ENCODE peak calls at places on chromosomes 11 and 22, in four cellular contexts. D, F, Q and U are unnamed samples.

GRCh38 chr11:134684576-134684975 is 272.5 kb upstream of the B3GAT1 start:
- DNase-seq in D (no peak), F (no peak), Q (no peak), U (no peak)

GRCh38 chr22:31346255-31346732 is at the start of gene PATZ1:
- DNase-seq in D (no peak), F (peak), Q (peak), U (peak)

GRCh38 chr11:35235944-35236666 is 97.1 kb downstream of the CD44 start:
- DNase-seq in D (no peak), F (peak), Q (peak), U (no peak)

GRCh38 chr22:33056108-33056507 is 2.1 kb downstream of the SYN3 start:
- DNase-seq in D (no peak), F (no peak), Q (no peak), U (no peak)

GRCh38 chr11:7484645-7485044 is 661 bp upstream of the OLFML1 start:
- DNase-seq in D (no peak), F (no peak), Q (no peak), U (peak)

GRCh38 chr11:127789887-127790286 is 789.3 kb upstream of the KIRREL3 start:
- DNase-seq in D (peak), F (peak), Q (peak), U (no peak)

GRCh38 chr11:1771700-1772099 is 8.0 kb upstream of the CTSD start:
- DNase-seq in D (no peak), F (no peak), Q (peak), U (peak)

GRCh38 chr11:34938621-34939020 is 22.2 kb downstream of the PDHX start:
- DNase-seq in D (no peak), F (no peak), Q (no peak), U (no peak)

GRCh38 chr11:29166306-29166705 is 850.5 kb downstream of the KCNA4 start:
- DNase-seq in D (no peak), F (no peak), Q (no peak), U (no peak)

GRCh38 chr11:80822248-80822647 is 1381.4 kb upstream of the TENM4 start:
- DNase-seq in D (no peak), F (no peak), Q (no peak), U (no peak)

GRCh38 chr11:112082729-112083128 is 3.8 kb downstream of the TIMM8B start:
- DNase-seq in D (no peak), F (peak), Q (peak), U (peak)

GRCh38 chr11:104830080-104830479 is 68.2 kb downstream of the CASP12 start:
- DNase-seq in D (no peak), F (peak), Q (peak), U (peak)

GRCh38 chr11:9691865-9692264 is 28.0 kb downstream of the SWAP70 start:
- DNase-seq in D (no peak), F (peak), Q (peak), U (peak)

GRCh38 chr11:130979386-130979972 is 63.2 kb upstream of the SNX19 start:
- DNase-seq in D (no peak), F (peak), Q (peak), U (peak)

GRCh38 chr22:24060375-24060788 is 49.3 kb downstream of the CABIN1 start:
- DNase-seq in D (no peak), F (peak), Q (peak), U (peak)

GRCh38 chr22:46280063-46280817 is 12.4 kb downstream of the TTC38 start:
- DNase-seq in D (no peak), F (no peak), Q (no peak), U (no peak)

GRCh38 chr22:49344196-49344595 is 483.5 kb downstream of the BRD1 start:
- DNase-seq in D (no peak), F (no peak), Q (no peak), U (no peak)

GRCh38 chr22:35552186-35552842 is 11.7 kb downstream of the RASD2 start:
- DNase-seq in D (peak), F (peak), Q (no peak), U (peak)

GRCh38 chr11:15101072-15101701 is 13.5 kb upstream of the INSC start:
- DNase-seq in D (peak), F (peak), Q (peak), U (peak)

GRCh38 chr22:35131423-35132050 is 65.6 kb downstream of the ISX start:
- DNase-seq in D (no peak), F (no peak), Q (no peak), U (no peak)

GRCh38 chr11:23865341-23865975 is 631.4 kb upstream of the LUZP2 start:
- DNase-seq in D (no peak), F (peak), Q (peak), U (no peak)

GRCh38 chr11:71251761-71252433 is 480 bp downstream of the SHANK2 start:
- DNase-seq in D (peak), F (peak), Q (no peak), U (no peak)

GRCh38 chr11:4448995-4449394 is at the start of gene OR52K2:
- DNase-seq in D (no peak), F (no peak), Q (no peak), U (no peak)

GRCh38 chr11:94133752-94134151 is 5.1 kb downstream of the PANX1 start:
- DNase-seq in D (no peak), F (no peak), Q (no peak), U (no peak)

GRCh38 chr22:42202669-42203068 is 67.8 kb downstream of the TCF20 start:
- DNase-seq in D (no peak), F (no peak), Q (peak), U (peak)

GRCh38 chr11:206516-207212 is 535 bp downstream of the BET1L start:
- DNase-seq in D (no peak), F (no peak), Q (no peak), U (no peak)

GRCh38 chr11:92224394-92225205 is at the start of gene FAT3:
- DNase-seq in D (peak), F (no peak), Q (peak), U (peak)

GRCh38 chr22:39361495-39361894 is 11.7 kb downstream of the SYNGR1 start:
- DNase-seq in D (no peak), F (no peak), Q (no peak), U (no peak)

GRCh38 chr11:67304511-67305113 is 1.3 kb downstream of the SSH3 start:
- DNase-seq in D (no peak), F (no peak), Q (no peak), U (no peak)

GRCh38 chr11:61629082-61629481 is 48.2 kb upstream of the SYT7 start:
- DNase-seq in D (no peak), F (no peak), Q (no peak), U (no peak)

GRCh38 chr11:60887531-60887930 is 18.9 kb downstream of the PRPF19 start:
- DNase-seq in D (peak), F (peak), Q (peak), U (peak)

GRCh38 chr11:74000770-74001169 is 8.1 kb downstream of the UCP3 start:
- DNase-seq in D (no peak), F (no peak), Q (no peak), U (no peak)

GRCh38 chr11:1738380-1738779 is 12.0 kb downstream of the IFITM10 start:
- DNase-seq in D (no peak), F (no peak), Q (no peak), U (no peak)

GRCh38 chr11:62147545-62147944 is 23.7 kb downstream of the INCENP start:
- DNase-seq in D (no peak), F (no peak), Q (no peak), U (no peak)

GRCh38 chr11:65853249-65853979 is 4.6 kb downstream of the CFL1 start:
- DNase-seq in D (no peak), F (no peak), Q (no peak), U (no peak)
- TF ChIP-seq CTCF in D (no peak), F (peak), Q (peak), U (peak)

GRCh38 chr11:41781441-41781840 is 322.0 kb upstream of the LRRC4C start:
- DNase-seq in D (no peak), F (peak), Q (no peak), U (no peak)
- TF ChIP-seq CTCF in D (no peak), F (no peak), Q (no peak), U (no peak)

GRCh38 chr11:72753341-72754148 is 1.3 kb upstream of the ARAP1 start:
- DNase-seq in D (no peak), F (peak), Q (no peak), U (no peak)
- TF ChIP-seq CTCF in D (no peak), F (peak), Q (peak), U (peak)

DNA sequence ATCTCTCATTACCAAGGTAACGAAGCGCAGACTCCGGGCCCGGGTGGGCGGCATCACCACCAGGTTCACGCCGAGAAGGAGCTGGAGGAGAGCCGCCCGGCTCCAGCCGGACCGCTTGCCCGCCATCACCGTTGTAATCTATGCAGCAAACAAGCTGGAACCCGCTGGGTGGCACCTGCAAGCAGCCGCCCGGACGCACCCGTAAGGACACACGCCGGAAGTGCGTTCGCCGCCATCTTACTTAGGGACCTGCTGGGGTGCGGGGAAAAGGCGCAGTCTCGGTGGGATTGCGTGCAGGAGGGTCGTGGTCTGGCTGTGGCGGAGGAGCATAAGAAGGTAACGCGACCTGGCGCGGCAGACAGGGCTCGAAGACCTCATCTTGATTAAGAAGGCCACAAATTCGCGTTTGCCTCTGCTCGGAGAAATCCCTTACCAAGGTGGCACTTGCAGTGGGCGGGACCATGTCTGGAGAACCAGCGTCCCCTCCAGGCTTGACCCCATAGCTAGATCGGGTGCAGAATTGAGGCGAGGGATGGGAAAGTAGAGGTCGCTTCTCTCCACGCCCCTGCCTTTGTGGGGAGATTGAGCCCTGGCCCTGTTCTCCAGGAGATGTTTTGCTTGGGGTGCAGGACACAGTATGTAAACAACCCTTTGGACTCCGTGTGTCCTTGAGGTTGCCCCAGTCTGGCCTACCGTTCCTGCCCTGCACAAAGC is at the start of gene ACP2:
- DNase-seq in D (peak), F (peak), Q (peak), U (peak)
- TF ChIP-seq CTCF in D (no peak), F (peak), Q (peak), U (no peak)

DNA sequence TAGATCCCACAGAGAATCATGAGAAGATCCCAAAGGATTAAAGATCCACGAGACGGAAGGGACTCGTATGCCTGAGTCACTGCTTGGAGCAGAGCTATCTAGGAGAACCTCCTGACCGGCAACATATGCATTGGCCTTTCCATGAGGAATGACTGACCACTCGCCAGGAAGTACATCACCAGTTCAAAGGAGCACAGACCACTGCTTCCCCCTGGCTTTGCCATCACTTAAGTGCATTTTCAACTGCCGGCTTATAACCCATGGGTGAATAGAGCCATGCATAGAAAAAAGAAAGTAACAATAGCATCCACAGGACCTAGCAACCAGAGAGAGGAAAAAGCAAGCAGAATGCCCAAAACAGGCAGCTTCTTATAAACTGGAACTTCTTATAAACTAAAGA is 98.3 kb upstream of the ZC3H12C start:
- DNase-seq in D (no peak), F (no peak), Q (no peak), U (no peak)
- TF ChIP-seq CTCF in D (no peak), F (no peak), Q (no peak), U (peak)